ENCODE peak calls at places on chromosomes 4 and X, in ten cellular contexts. P is astrocyte of the cerebellum; W is A673; T is Calu3; D is CD8-positive, alpha-beta T cell; M is tibial artery; F is mesothelial cell of epicardium; K is colonic mucosa; L is upper lobe of right lung; S is endodermal cell. N is an unnamed sample.

GRCh38 chr4:55297346-55297745 is 48.7 kb upstream of the SRD5A3 start:
- DNase-seq in D (no peak), S (no peak), M (no peak), K (no peak), W (no peak), F (no peak), L (no peak), P (no peak), T (peak; percentile 60), N (no peak)

GRCh38 chrX:41085883-41086626 is 810 bp downstream of the USP9X start:
- DNase-seq in D (peak; percentile 33), W (peak; percentile 57), F (peak; percentile 47), T (peak; percentile 54), K (peak; percentile 67), P (no peak), L (peak; percentile 73), S (peak; percentile 86), M (peak; percentile 82), N (peak; percentile 33)

GRCh38 chr4:10688827-10689226 is 4.3 kb upstream of the CLNK start:
- DNase-seq in M (no peak), P (no peak), D (no peak), L (no peak), W (no peak), F (no peak), S (no peak), T (no peak), K (no peak), N (no peak)

GRCh38 chr4:72448231-72448630 is 120.8 kb downstream of the ADAMTS3 start:
- DNase-seq in M (no peak), D (no peak), P (no peak), K (no peak), F (no peak), S (no peak), W (no peak), T (no peak), L (no peak), N (no peak)

GRCh38 chrX:107630031-107630689 is 1.9 kb downstream of the PRPS1 start:
- DNase-seq in M (no peak), L (no peak), D (no peak), T (no peak), P (no peak), W (no peak), K (no peak), F (no peak), S (no peak), N (no peak)

GRCh38 chr4:108620933-108621905 is 843 bp downstream of the RPL34 start:
- DNase-seq in W (no peak), T (no peak), L (no peak), M (no peak), D (no peak), S (no peak), K (no peak), P (no peak), F (no peak), N (no peak)

GRCh38 chr4:85861064-85861767 is 386.3 kb downstream of the ARHGAP24 start:
- DNase-seq in S (no peak), L (no peak), F (no peak), P (no peak), W (no peak), K (peak; percentile 38), M (no peak), D (no peak), T (peak; percentile 18), N (no peak)

GRCh38 chr4:73691759-73692158 is 48.6 kb upstream of the CXCL8 start:
- DNase-seq in W (no peak), D (no peak), F (no peak), L (no peak), M (no peak), S (no peak), T (no peak), P (no peak), K (no peak), N (no peak)

GRCh38 chrX:118751950-118752783 is 24.8 kb downstream of the IL13RA1 start:
- DNase-seq in T (no peak), M (no peak), S (no peak), L (no peak), P (no peak), F (no peak), D (no peak), K (no peak), W (no peak), N (no peak)

GRCh38 chr4:126592088-126592487 is 1040.7 kb upstream of the INTU start:
- DNase-seq in S (no peak), F (no peak), P (peak; percentile 0), L (no peak), D (no peak), T (no peak), K (no peak), W (peak; percentile 48), M (no peak), N (no peak)

GRCh38 chrX:119895843-119896326 is at the start of gene AKAP14:
- DNase-seq in D (no peak), P (no peak), S (peak; percentile 58), W (no peak), T (no peak), K (no peak), M (no peak), F (no peak), L (no peak), N (no peak)

GRCh38 chr4:29805871-29806480 is 914.2 kb upstream of the PCDH7 start:
- DNase-seq in T (no peak), L (no peak), K (no peak), W (peak; percentile 92), M (no peak), S (no peak), D (no peak), P (no peak), F (no peak), N (no peak)

GRCh38 chr4:29805245-29805644 is 914.9 kb upstream of the PCDH7 start:
- DNase-seq in T (no peak), D (no peak), P (no peak), F (no peak), L (no peak), W (peak; percentile 87), M (no peak), K (no peak), S (peak; percentile 73), N (no peak)
- TF ChIP-seq CTCF in T (no peak), D (no peak), P (no peak), F (no peak), L (no peak), W (peak; percentile 69), M (no peak), K (no peak), S (peak; percentile 77), N (no peak)

GRCh38 chr4:44421330-44421729 is 27.3 kb downstream of the KCTD8 start:
- DNase-seq in T (no peak), L (no peak), P (no peak), F (no peak), K (no peak), W (no peak), D (no peak), M (no peak), S (no peak), N (no peak)

GRCh38 chr4:44422912-44423311 is 25.7 kb downstream of the KCTD8 start:
- DNase-seq in S (no peak), W (no peak), M (no peak), P (no peak), D (no peak), T (no peak), K (no peak), L (no peak), F (no peak), N (no peak)

GRCh38 chr4:44425614-44426208 is 22.9 kb downstream of the KCTD8 start:
- DNase-seq in T (no peak), M (no peak), P (no peak), K (no peak), W (peak; percentile 6), S (peak; percentile 75), D (no peak), L (no peak), F (no peak), N (no peak)
- TF ChIP-seq CTCF in T (no peak), M (no peak), P (peak; percentile 73), K (no peak), W (peak; percentile 30), S (peak; percentile 94), D (no peak), L (no peak), F (no peak), N (no peak)

GRCh38 chr4:6357476-6357875 is 87.8 kb downstream of the WFS1 start:
- DNase-seq in D (no peak), S (no peak), T (no peak), W (no peak), L (no peak), K (no peak), F (no peak), M (no peak), P (no peak), N (no peak)
- TF ChIP-seq CTCF in D (no peak), S (no peak), T (no peak), W (no peak), L (no peak), K (no peak), F (no peak), M (no peak), P (no peak), N (no peak)

GRCh38 chrX:15567267-15567666 is 33.5 kb downstream of the ACE2 start:
- DNase-seq in F (no peak), T (no peak), W (no peak), L (no peak), P (no peak), D (no peak), M (no peak), S (no peak), K (no peak), N (no peak)

GRCh38 chrX:15566244-15566643 is 34.5 kb downstream of the ACE2 start:
- DNase-seq in L (no peak), P (no peak), W (no peak), F (no peak), K (no peak), T (no peak), M (no peak), S (no peak), D (no peak), N (no peak)

GRCh38 chrX:15563056-15563455 is 37.7 kb downstream of the ACE2 start:
- DNase-seq in K (peak; percentile 38), M (no peak), T (no peak), P (no peak), W (no peak), F (no peak), S (no peak), D (no peak), L (no peak), N (no peak)

GRCh38 chrX:15567886-15568616 is 32.7 kb downstream of the ACE2 start:
- DNase-seq in M (no peak), D (no peak), F (no peak), P (no peak), L (no peak), T (no peak), S (peak; percentile 51), W (no peak), K (no peak), N (no peak)

DNA sequence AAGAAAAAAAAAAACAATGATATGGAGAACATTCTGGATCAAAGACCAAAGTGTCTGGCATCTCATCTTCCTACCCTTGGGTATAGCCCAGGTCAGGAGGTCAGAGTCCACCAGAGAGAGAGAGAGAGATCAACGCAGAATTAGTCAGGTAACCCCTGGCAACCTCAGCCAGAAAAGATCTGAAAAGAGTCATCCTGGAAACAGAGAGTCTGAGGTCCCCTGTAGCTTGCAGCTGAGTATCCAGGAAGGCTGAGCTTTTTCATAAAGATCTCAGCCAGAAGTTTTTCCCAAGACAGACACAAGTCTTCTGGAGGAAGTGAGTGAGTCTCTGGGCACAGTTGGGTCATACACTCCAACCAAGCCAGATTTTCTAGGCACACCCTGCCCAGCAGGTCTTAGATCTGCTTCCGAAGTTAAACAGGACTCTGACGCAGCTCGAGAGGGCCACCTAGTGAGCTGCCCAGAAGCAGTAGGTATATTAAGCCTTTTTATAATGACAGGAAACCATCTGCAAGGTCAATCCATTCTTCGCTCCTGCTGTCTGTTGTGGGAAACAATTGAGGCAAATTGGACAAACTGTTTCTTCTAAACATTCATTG is 35.7 kb downstream of the ACE2 start:
- DNase-seq in M (peak; percentile 68), W (peak; percentile 70), T (peak; percentile 70), S (peak; percentile 86), L (peak; percentile 74), P (peak; percentile 27), K (peak; percentile 70), F (peak; percentile 63), D (no peak), N (no peak)
- TF ChIP-seq CTCF in M (peak; percentile 36), W (peak; percentile 76), T (peak; percentile 29), S (peak; percentile 81), L (peak; percentile 55), P (peak; percentile 65), K (peak; percentile 34), F (no peak), D (no peak), N (no peak)